ENCODE peak calls at places on chromosomes 3 and 15, in six cellular contexts. M, W, Z, J, O and K are unnamed samples.
A peak's percentile ranks its signal among the peaks of the same experiment; 100 is the strongest.

GRCh38 chr3:113948015-113948917 is 453 bp downstream of the ZDHHC23 start:
- DNase-seq in M (peak; percentile 76), W (no peak), Z (peak; percentile 67), J (peak; percentile 85), O (no peak), K (peak; percentile 47)

GRCh38 chr15:80801891-80802680 is 22.9 kb downstream of the CEMIP start:
- DNase-seq in M (no peak), W (no peak), Z (no peak), J (no peak), O (no peak), K (no peak)

GRCh38 chr15:80970018-80970657 is 19.5 kb downstream of the MESD start:
- DNase-seq in M (peak; percentile 66), W (peak; percentile 54), Z (peak; percentile 88), J (peak; percentile 78), O (peak; percentile 59), K (peak; percentile 53)

GRCh38 chr15:73927476-73928240 is 1.4 kb downstream of the LOXL1 start:
- DNase-seq in M (peak; percentile 64), W (peak; percentile 51), Z (peak; percentile 85), J (peak; percentile 86), O (no peak), K (no peak)

GRCh38 chr15:31172606-31173005 is 71.1 kb upstream of the TRPM1 start:
- DNase-seq in M (no peak), W (no peak), Z (no peak), J (no peak), O (no peak), K (no peak)

GRCh38 chr3:171643033-171643432 is 167.2 kb downstream of the PLD1 start:
- DNase-seq in M (no peak), W (no peak), Z (no peak), J (no peak), O (no peak), K (no peak)

GRCh38 chr3:31008986-31009385 is 114.5 kb upstream of the GADL1 start:
- DNase-seq in M (peak; percentile 92), W (peak; percentile 22), Z (no peak), J (no peak), O (no peak), K (no peak)

GRCh38 chr3:14392803-14393319 is 9.5 kb upstream of the SLC6A6 start:
- DNase-seq in M (no peak), W (no peak), Z (no peak), J (no peak), O (no peak), K (no peak)

GRCh38 chr3:126085841-126086240 is 1.9 kb upstream of the SLC41A3 start:
- DNase-seq in M (no peak), W (no peak), Z (no peak), J (no peak), O (no peak), K (no peak)

GRCh38 chr3:130950641-130951040 is 56.8 kb downstream of the ATP2C1 start:
- DNase-seq in M (no peak), W (peak; percentile 78), Z (no peak), J (no peak), O (peak; percentile 31), K (no peak)

GRCh38 chr3:37712918-37713819 is 148.5 kb upstream of the CTDSPL start:
- DNase-seq in M (peak; percentile 49), W (peak; percentile 23), Z (peak; percentile 12), J (no peak), O (peak; percentile 3), K (peak; percentile 21)

GRCh38 chr3:64593350-64593749 is 94.5 kb downstream of the ADAMTS9 start:
- DNase-seq in M (no peak), W (no peak), Z (no peak), J (no peak), O (no peak), K (no peak)

GRCh38 chr15:58534556-58534955 is 102.8 kb downstream of the LIPC start:
- DNase-seq in M (no peak), W (no peak), Z (no peak), J (no peak), O (no peak), K (no peak)

GRCh38 chr3:78645628-78646310 is 1122.0 kb downstream of the ROBO1 start:
- DNase-seq in M (peak; percentile 91), W (peak; percentile 81), Z (peak; percentile 89), J (no peak), O (peak; percentile 84), K (peak; percentile 63)

GRCh38 chr3:152316318-152316717 is 47.6 kb downstream of the MBNL1 start:
- DNase-seq in M (no peak), W (no peak), Z (no peak), J (no peak), O (no peak), K (no peak)

GRCh38 chr3:125374501-125374995 is 577 bp downstream of the ZNF148 start:
- DNase-seq in M (peak; percentile 88), W (peak; percentile 38), Z (peak; percentile 24), J (peak; percentile 68), O (peak; percentile 69), K (peak; percentile 46)

GRCh38 chr3:64190517-64191515 is 34.5 kb downstream of the PRICKLE2 start:
- DNase-seq in M (no peak), W (peak; percentile 94), Z (peak; percentile 91), J (no peak), O (peak; percentile 97), K (no peak)

GRCh38 chr3:15271030-15271429 is 61.4 kb downstream of the SH3BP5 start:
- DNase-seq in M (no peak), W (no peak), Z (no peak), J (no peak), O (no peak), K (no peak)

GRCh38 chr3:156593814-156594213 is 38.9 kb upstream of the SSR3 start:
- DNase-seq in M (no peak), W (no peak), Z (no peak), J (no peak), O (no peak), K (no peak)

GRCh38 chr3:53222183-53222901 is 33.5 kb downstream of the TKT start:
- DNase-seq in M (no peak), W (no peak), Z (no peak), J (no peak), O (no peak), K (no peak)

GRCh38 chr3:53221827-53222182 is 34.0 kb downstream of the TKT start:
- DNase-seq in M (no peak), W (no peak), Z (no peak), J (no peak), O (no peak), K (no peak)

GRCh38 chr3:53224026-53224425 is 31.8 kb downstream of the TKT start:
- DNase-seq in M (no peak), W (no peak), Z (no peak), J (no peak), O (no peak), K (no peak)

GRCh38 chr3:53223541-53223966 is 32.3 kb downstream of the TKT start:
- DNase-seq in M (no peak), W (no peak), Z (peak; percentile 78), J (no peak), O (no peak), K (no peak)

DNA sequence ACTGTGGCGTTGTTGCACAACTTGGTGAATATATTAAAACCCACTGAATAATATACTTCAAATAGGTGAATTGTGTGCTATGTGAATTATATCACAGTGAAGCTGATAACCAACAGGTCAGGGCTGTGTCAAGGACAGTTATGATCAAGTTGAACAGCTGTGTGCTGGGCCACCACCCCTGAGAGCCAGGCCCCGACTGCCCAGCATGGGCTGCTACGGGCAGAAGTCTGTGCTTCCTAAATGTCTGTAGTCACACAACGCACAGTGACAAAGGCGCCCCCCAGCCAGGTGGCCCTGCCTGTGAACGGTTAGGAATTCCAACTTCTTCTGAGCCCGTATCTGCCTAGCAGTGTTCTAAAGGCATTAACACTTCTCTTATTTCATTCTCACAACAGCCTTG is 32.8 kb downstream of the TKT start:
- DNase-seq in M (no peak), W (no peak), Z (peak; percentile 40), J (peak; percentile 46), O (no peak), K (no peak)
- H3K18ac ChIP-seq in M (no peak overlapping the region), W (no peak overlapping the region), Z (no peak overlapping the region), J (no peak overlapping the region), O (no peak overlapping the region), K (no peak overlapping the region)

GRCh38 chr3:12932347-12932746 is 91.0 kb upstream of the RPL32 start:
- DNase-seq in M (no peak), W (no peak), Z (no peak), J (no peak), O (no peak), K (no peak)

GRCh38 chr3:12935023-12935860 is 93.9 kb upstream of the RPL32 start:
- DNase-seq in M (peak; percentile 46), W (no peak), Z (peak; percentile 92), J (no peak), O (no peak), K (no peak)

GRCh38 chr3:12932754-12933153 is 91.4 kb upstream of the RPL32 start:
- DNase-seq in M (no peak), W (no peak), Z (no peak), J (no peak), O (no peak), K (no peak)

GRCh38 chr3:12934431-12934830 is 93.1 kb upstream of the RPL32 start:
- DNase-seq in M (no peak), W (no peak), Z (no peak), J (no peak), O (no peak), K (no peak)

GRCh38 chr3:12933901-12934300 is 92.5 kb upstream of the RPL32 start:
- DNase-seq in M (no peak), W (no peak), Z (no peak), J (no peak), O (no peak), K (no peak)
- H3K36me3 ChIP-seq in M (peaks cover 2% of the 10 kb centered on the region), W (peaks cover 42% of the 10 kb centered on the region), Z (peaks cover 51% of the 10 kb centered on the region), J (peaks cover 12% of the 10 kb centered on the region), O (peaks cover 36% of the 10 kb centered on the region), K (peaks cover 34% of the 10 kb centered on the region)

GRCh38 chr3:176930942-176931341 is 266.3 kb downstream of the TBL1XR1 start:
- DNase-seq in M (no peak), W (no peak), Z (no peak), J (no peak), O (no peak), K (no peak)

GRCh38 chr3:176926688-176927087 is 270.6 kb downstream of the TBL1XR1 start:
- DNase-seq in M (no peak), W (no peak), Z (no peak), J (no peak), O (no peak), K (no peak)

GRCh38 chr3:176927280-176927679 is 270.0 kb downstream of the TBL1XR1 start:
- DNase-seq in M (no peak), W (no peak), Z (no peak), J (no peak), O (no peak), K (no peak)

GRCh38 chr3:176927985-176928931 is 269.0 kb downstream of the TBL1XR1 start:
- DNase-seq in M (no peak), W (no peak), Z (peak; percentile 24), J (no peak), O (no peak), K (no peak)

DNA sequence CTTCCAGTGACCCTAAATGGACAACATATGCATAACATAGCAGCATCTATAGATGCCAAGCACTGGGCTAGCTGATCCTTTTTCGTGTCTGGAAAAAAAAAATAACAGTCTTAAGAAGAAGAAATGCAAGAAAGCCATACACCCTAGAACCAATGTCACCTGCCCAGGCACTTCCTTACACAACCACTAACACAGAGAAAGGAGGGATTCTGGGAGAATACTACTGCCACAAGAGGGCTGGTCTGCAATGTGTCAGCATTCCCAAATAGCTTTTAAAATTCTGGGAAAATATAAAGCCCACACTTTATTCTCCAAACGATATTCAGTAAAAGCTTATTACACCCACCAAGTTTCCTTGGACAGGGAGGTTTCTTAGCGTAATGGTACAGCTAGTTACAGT is 271.2 kb downstream of the TBL1XR1 start:
- DNase-seq in M (no peak), W (no peak), Z (no peak), J (no peak), O (no peak), K (no peak)
- H2AK5ac ChIP-seq in M (no peak overlapping the region), W (no peak overlapping the region), Z (no peak overlapping the region), J (no peak overlapping the region), O (no peak overlapping the region), K (no peak overlapping the region)

GRCh38 chr3:33113772-33114621 is at the start of gene CRTAP:
- DNase-seq in M (peak; percentile 97), W (peak; percentile 94), Z (peak; percentile 84), J (peak; percentile 96), O (peak; percentile 96), K (peak; percentile 85)
- H3K18ac ChIP-seq in M (peak within 1 kb of the TSS; percentile 33), W (peak within 1 kb of the TSS; percentile 11), Z (peak within 1 kb of the TSS; percentile 40), J (peak within 1 kb of the TSS; percentile 95), O (peak within 1 kb of the TSS; percentile 100), K (peak within 1 kb of the TSS; percentile 100)